ENCODE peak calls at places on chromosomes 13 and 19, in six cellular contexts. One of them, this sample, is unnamed.

GRCh38 chr13:72295173-72295572 is 428.2 kb upstream of the DACH1 start:
- DNase-seq in glutamatergic neuron: no peak
- DNase-seq in A673: no peak
- DNase-seq in dorsolateral prefrontal cortex: no peak
- DNase-seq in fibroblast of the aortic adventitia: peak
- DNase-seq in activated B cell treated with CpG ODN at 0.5 μM for 24 hours: no peak
- DNase-seq in this sample: no peak

GRCh38 chr19:10269333-10270179 is 1.4 kb upstream of the ICAM1 start:
- DNase-seq in glutamatergic neuron: peak
- DNase-seq in A673: peak
- DNase-seq in dorsolateral prefrontal cortex: peak
- DNase-seq in fibroblast of the aortic adventitia: peak
- DNase-seq in activated B cell treated with CpG ODN at 0.5 μM for 24 hours: peak
- DNase-seq in this sample: peak

GRCh38 chr13:46520188-46520587 is 32.8 kb upstream of the LRCH1 start:
- DNase-seq in glutamatergic neuron: no peak
- DNase-seq in A673: no peak
- DNase-seq in dorsolateral prefrontal cortex: no peak
- DNase-seq in fibroblast of the aortic adventitia: no peak
- DNase-seq in activated B cell treated with CpG ODN at 0.5 μM for 24 hours: no peak
- DNase-seq in this sample: no peak

GRCh38 chr13:114155923-114156883 is 22.9 kb upstream of the CFAP97D2 start:
- DNase-seq in glutamatergic neuron: no peak
- DNase-seq in A673: no peak
- DNase-seq in dorsolateral prefrontal cortex: no peak
- DNase-seq in fibroblast of the aortic adventitia: no peak
- DNase-seq in activated B cell treated with CpG ODN at 0.5 μM for 24 hours: no peak
- DNase-seq in this sample: no peak

GRCh38 chr13:110238795-110239194 is 68.2 kb downstream of the COL4A1 start:
- DNase-seq in glutamatergic neuron: no peak
- DNase-seq in A673: no peak
- DNase-seq in dorsolateral prefrontal cortex: no peak
- DNase-seq in fibroblast of the aortic adventitia: no peak
- DNase-seq in activated B cell treated with CpG ODN at 0.5 μM for 24 hours: no peak
- DNase-seq in this sample: no peak

GRCh38 chr19:41753936-41754529 is 1.3 kb upstream of the CEACAM6 start:
- DNase-seq in glutamatergic neuron: peak
- DNase-seq in A673: peak
- DNase-seq in dorsolateral prefrontal cortex: no peak
- DNase-seq in fibroblast of the aortic adventitia: peak
- DNase-seq in activated B cell treated with CpG ODN at 0.5 μM for 24 hours: peak
- DNase-seq in this sample: peak

GRCh38 chr19:8526345-8527062 is 12.5 kb upstream of the ZNF414 start:
- DNase-seq in glutamatergic neuron: peak
- DNase-seq in A673: peak
- DNase-seq in dorsolateral prefrontal cortex: peak
- DNase-seq in fibroblast of the aortic adventitia: peak
- DNase-seq in activated B cell treated with CpG ODN at 0.5 μM for 24 hours: peak
- DNase-seq in this sample: peak

GRCh38 chr19:38596057-38596981 is 21.4 kb downstream of the MAP4K1 start:
- DNase-seq in glutamatergic neuron: peak
- DNase-seq in A673: peak
- DNase-seq in dorsolateral prefrontal cortex: no peak
- DNase-seq in fibroblast of the aortic adventitia: no peak
- DNase-seq in activated B cell treated with CpG ODN at 0.5 μM for 24 hours: no peak
- DNase-seq in this sample: peak

GRCh38 chr13:74325106-74325505 is 190.9 kb upstream of the KLF12 start:
- DNase-seq in glutamatergic neuron: no peak
- DNase-seq in A673: peak
- DNase-seq in dorsolateral prefrontal cortex: no peak
- DNase-seq in fibroblast of the aortic adventitia: peak
- DNase-seq in activated B cell treated with CpG ODN at 0.5 μM for 24 hours: no peak
- DNase-seq in this sample: peak

GRCh38 chr13:85277753-85278152 is 521.5 kb downstream of the SLITRK6 start:
- DNase-seq in glutamatergic neuron: no peak
- DNase-seq in A673: peak
- DNase-seq in dorsolateral prefrontal cortex: no peak
- DNase-seq in fibroblast of the aortic adventitia: peak
- DNase-seq in activated B cell treated with CpG ODN at 0.5 μM for 24 hours: no peak
- DNase-seq in this sample: no peak

DNA sequence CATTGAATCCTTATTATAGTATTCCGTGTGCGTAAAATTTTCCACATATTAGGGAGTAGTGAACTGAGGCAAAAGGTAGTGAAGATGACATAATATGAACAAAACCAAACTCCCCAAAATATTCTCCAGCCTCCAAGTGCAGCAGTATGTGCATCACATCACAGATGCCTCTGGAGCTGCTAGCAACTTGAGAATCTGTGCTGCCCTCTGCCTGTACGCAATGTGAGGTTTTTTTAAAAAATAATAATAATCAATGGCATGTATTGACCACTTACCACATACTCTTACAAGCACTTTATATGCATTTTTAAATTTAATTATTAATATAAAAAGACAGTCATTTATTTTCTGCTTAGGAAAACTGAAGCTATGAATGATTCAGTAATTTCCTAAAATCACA is 583.0 kb upstream of the SPRY2 start:
- DNase-seq in glutamatergic neuron: no peak
- DNase-seq in A673: peak
- DNase-seq in dorsolateral prefrontal cortex: no peak
- DNase-seq in fibroblast of the aortic adventitia: no peak
- DNase-seq in activated B cell treated with CpG ODN at 0.5 μM for 24 hours: no peak
- DNase-seq in this sample: no peak
- TF ChIP-seq CTCF in glutamatergic neuron: no peak
- TF ChIP-seq CTCF in A673: peak
- TF ChIP-seq CTCF in dorsolateral prefrontal cortex: peak
- TF ChIP-seq CTCF in fibroblast of the aortic adventitia: no peak
- TF ChIP-seq CTCF in activated B cell treated with CpG ODN at 0.5 μM for 24 hours: no peak
- TF ChIP-seq CTCF in this sample: peak

GRCh38 chr19:5436101-5436947 is 18.9 kb upstream of the ZNRF4 start:
- DNase-seq in glutamatergic neuron: peak
- DNase-seq in A673: peak
- DNase-seq in dorsolateral prefrontal cortex: peak
- DNase-seq in fibroblast of the aortic adventitia: peak
- DNase-seq in activated B cell treated with CpG ODN at 0.5 μM for 24 hours: no peak
- DNase-seq in this sample: peak

GRCh38 chr19:5435642-5436017 is 19.6 kb upstream of the ZNRF4 start:
- DNase-seq in glutamatergic neuron: no peak
- DNase-seq in A673: no peak
- DNase-seq in dorsolateral prefrontal cortex: no peak
- DNase-seq in fibroblast of the aortic adventitia: no peak
- DNase-seq in activated B cell treated with CpG ODN at 0.5 μM for 24 hours: no peak
- DNase-seq in this sample: no peak

GRCh38 chr19:5436948-5437306 is 18.3 kb upstream of the ZNRF4 start:
- DNase-seq in glutamatergic neuron: no peak
- DNase-seq in A673: no peak
- DNase-seq in dorsolateral prefrontal cortex: no peak
- DNase-seq in fibroblast of the aortic adventitia: no peak
- DNase-seq in activated B cell treated with CpG ODN at 0.5 μM for 24 hours: no peak
- DNase-seq in this sample: no peak

GRCh38 chr19:5440299-5440698 is 14.9 kb upstream of the ZNRF4 start:
- DNase-seq in glutamatergic neuron: no peak
- DNase-seq in A673: no peak
- DNase-seq in dorsolateral prefrontal cortex: no peak
- DNase-seq in fibroblast of the aortic adventitia: no peak
- DNase-seq in activated B cell treated with CpG ODN at 0.5 μM for 24 hours: no peak
- DNase-seq in this sample: no peak

GRCh38 chr19:5439452-5439851 is 15.8 kb upstream of the ZNRF4 start:
- DNase-seq in glutamatergic neuron: no peak
- DNase-seq in A673: no peak
- DNase-seq in dorsolateral prefrontal cortex: no peak
- DNase-seq in fibroblast of the aortic adventitia: no peak
- DNase-seq in activated B cell treated with CpG ODN at 0.5 μM for 24 hours: no peak
- DNase-seq in this sample: no peak
- TF ChIP-seq CTCF in glutamatergic neuron: no peak
- TF ChIP-seq CTCF in A673: no peak
- TF ChIP-seq CTCF in dorsolateral prefrontal cortex: no peak
- TF ChIP-seq CTCF in fibroblast of the aortic adventitia: no peak
- TF ChIP-seq CTCF in activated B cell treated with CpG ODN at 0.5 μM for 24 hours: no peak
- TF ChIP-seq CTCF in this sample: no peak

DNA sequence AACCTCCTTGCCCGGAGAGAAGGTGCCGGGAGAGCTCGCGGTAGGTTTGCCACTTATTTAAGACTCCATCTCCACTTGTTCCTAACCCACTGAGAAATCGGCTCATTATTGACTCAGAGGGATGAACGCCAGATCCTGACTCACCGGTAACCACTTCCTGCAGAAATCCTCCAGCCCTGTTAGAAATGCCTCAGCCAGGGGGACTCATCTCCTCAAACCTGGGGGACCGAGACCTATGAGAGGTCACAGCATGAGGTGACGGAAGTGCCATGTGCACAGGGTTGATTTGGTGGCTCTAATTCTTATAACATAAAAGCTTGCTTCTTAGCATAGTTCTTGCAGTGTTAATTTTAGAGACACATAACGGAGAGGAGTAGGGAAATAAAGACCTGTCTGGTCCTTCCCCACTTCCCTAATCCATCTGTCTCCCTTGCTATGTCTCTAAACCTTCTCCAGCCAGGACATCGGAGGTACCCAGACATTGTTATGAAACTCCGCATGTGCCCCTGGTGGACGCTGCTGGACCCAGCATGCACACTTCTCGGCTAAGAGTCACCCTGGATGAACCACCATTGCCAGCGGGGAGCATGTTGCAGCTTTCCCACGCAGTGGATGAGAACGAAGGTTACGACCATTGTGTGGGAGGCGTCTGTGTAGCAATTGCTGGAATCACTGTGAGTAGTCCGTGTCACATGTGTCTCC is 158.9 kb downstream of the EFNB2 start:
- DNase-seq in glutamatergic neuron: no peak
- DNase-seq in A673: peak
- DNase-seq in dorsolateral prefrontal cortex: peak
- DNase-seq in fibroblast of the aortic adventitia: peak
- DNase-seq in activated B cell treated with CpG ODN at 0.5 μM for 24 hours: no peak
- DNase-seq in this sample: no peak
- TF ChIP-seq CTCF in glutamatergic neuron: peak
- TF ChIP-seq CTCF in A673: peak
- TF ChIP-seq CTCF in dorsolateral prefrontal cortex: no peak
- TF ChIP-seq CTCF in fibroblast of the aortic adventitia: no peak
- TF ChIP-seq CTCF in activated B cell treated with CpG ODN at 0.5 μM for 24 hours: no peak
- TF ChIP-seq CTCF in this sample: no peak

GRCh38 chr13:57740719-57741118 is 109.2 kb downstream of the PCDH17 start:
- DNase-seq in glutamatergic neuron: no peak
- DNase-seq in A673: peak
- DNase-seq in dorsolateral prefrontal cortex: peak
- DNase-seq in fibroblast of the aortic adventitia: no peak
- DNase-seq in activated B cell treated with CpG ODN at 0.5 μM for 24 hours: no peak
- DNase-seq in this sample: no peak

GRCh38 chr13:57739791-57740190 is 108.2 kb downstream of the PCDH17 start:
- DNase-seq in glutamatergic neuron: no peak
- DNase-seq in A673: peak
- DNase-seq in dorsolateral prefrontal cortex: no peak
- DNase-seq in fibroblast of the aortic adventitia: no peak
- DNase-seq in activated B cell treated with CpG ODN at 0.5 μM for 24 hours: no peak
- DNase-seq in this sample: no peak

GRCh38 chr13:57739089-57739488 is 107.5 kb downstream of the PCDH17 start:
- DNase-seq in glutamatergic neuron: no peak
- DNase-seq in A673: peak
- DNase-seq in dorsolateral prefrontal cortex: no peak
- DNase-seq in fibroblast of the aortic adventitia: no peak
- DNase-seq in activated B cell treated with CpG ODN at 0.5 μM for 24 hours: no peak
- DNase-seq in this sample: no peak
- TF ChIP-seq CTCF in glutamatergic neuron: no peak
- TF ChIP-seq CTCF in A673: no peak
- TF ChIP-seq CTCF in dorsolateral prefrontal cortex: no peak
- TF ChIP-seq CTCF in fibroblast of the aortic adventitia: no peak
- TF ChIP-seq CTCF in activated B cell treated with CpG ODN at 0.5 μM for 24 hours: no peak
- TF ChIP-seq CTCF in this sample: no peak

GRCh38 chr19:4723465-4724251 is at the start of gene DPP9:
- DNase-seq in glutamatergic neuron: peak
- DNase-seq in A673: peak
- DNase-seq in dorsolateral prefrontal cortex: peak
- DNase-seq in fibroblast of the aortic adventitia: peak
- DNase-seq in activated B cell treated with CpG ODN at 0.5 μM for 24 hours: peak
- DNase-seq in this sample: peak
- TF ChIP-seq CTCF in glutamatergic neuron: peak
- TF ChIP-seq CTCF in A673: no peak
- TF ChIP-seq CTCF in dorsolateral prefrontal cortex: peak
- TF ChIP-seq CTCF in fibroblast of the aortic adventitia: peak
- TF ChIP-seq CTCF in activated B cell treated with CpG ODN at 0.5 μM for 24 hours: no peak
- TF ChIP-seq CTCF in this sample: no peak

DNA sequence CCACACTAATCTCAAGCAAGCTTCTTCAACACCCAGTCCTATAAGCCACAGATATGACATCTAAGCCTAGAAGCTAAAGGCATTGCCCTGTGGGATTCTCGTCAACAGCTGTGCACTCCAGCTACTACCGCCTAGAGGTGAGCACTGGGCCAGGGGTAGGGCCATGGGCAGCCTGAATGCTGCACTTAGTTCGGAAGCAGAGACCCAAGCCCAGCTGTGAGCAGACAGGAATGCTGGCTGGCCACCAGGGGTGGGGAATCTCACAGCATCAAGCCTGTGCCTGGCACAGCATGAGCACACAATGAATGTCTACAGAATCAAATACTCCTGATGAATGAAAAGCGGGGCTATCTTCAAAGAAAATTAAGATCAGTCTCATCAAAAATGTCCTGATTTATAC is 167.5 kb upstream of the UBL3 start:
- DNase-seq in glutamatergic neuron: peak
- DNase-seq in A673: peak
- DNase-seq in dorsolateral prefrontal cortex: no peak
- DNase-seq in fibroblast of the aortic adventitia: no peak
- DNase-seq in activated B cell treated with CpG ODN at 0.5 μM for 24 hours: no peak
- DNase-seq in this sample: no peak
- TF ChIP-seq CTCF in glutamatergic neuron: peak
- TF ChIP-seq CTCF in A673: peak
- TF ChIP-seq CTCF in dorsolateral prefrontal cortex: no peak
- TF ChIP-seq CTCF in fibroblast of the aortic adventitia: no peak
- TF ChIP-seq CTCF in activated B cell treated with CpG ODN at 0.5 μM for 24 hours: no peak
- TF ChIP-seq CTCF in this sample: no peak

GRCh38 chr13:75760182-75760981 is 124.3 kb downstream of the LMO7 start:
- DNase-seq in glutamatergic neuron: no peak
- DNase-seq in A673: no peak
- DNase-seq in dorsolateral prefrontal cortex: no peak
- DNase-seq in fibroblast of the aortic adventitia: no peak
- DNase-seq in activated B cell treated with CpG ODN at 0.5 μM for 24 hours: no peak
- DNase-seq in this sample: peak
- TF ChIP-seq CTCF in glutamatergic neuron: no peak
- TF ChIP-seq CTCF in A673: peak
- TF ChIP-seq CTCF in dorsolateral prefrontal cortex: no peak
- TF ChIP-seq CTCF in fibroblast of the aortic adventitia: peak
- TF ChIP-seq CTCF in activated B cell treated with CpG ODN at 0.5 μM for 24 hours: no peak
- TF ChIP-seq CTCF in this sample: peak

DNA sequence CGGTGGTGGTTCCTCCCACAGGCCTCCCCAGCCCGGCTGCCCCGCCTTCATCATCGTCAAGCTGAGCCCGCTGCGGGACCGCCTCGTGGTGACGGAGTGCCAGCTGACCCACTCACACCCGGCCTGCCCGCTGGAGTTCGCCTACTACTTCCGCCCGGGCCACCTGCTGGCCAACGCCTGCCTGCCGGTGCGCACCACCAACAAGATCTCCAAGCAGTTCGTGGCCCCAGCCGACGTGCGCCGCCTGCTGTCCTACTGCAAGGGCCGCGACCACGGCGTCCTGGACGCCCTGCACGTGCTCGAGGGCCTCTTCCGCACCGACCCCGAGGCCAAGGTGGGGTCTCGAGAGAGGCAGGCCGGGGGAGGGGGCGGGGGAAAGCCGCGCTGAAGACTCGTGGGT is 12.0 kb downstream of the ZSWIM9 start:
- DNase-seq in glutamatergic neuron: no peak
- DNase-seq in A673: no peak
- DNase-seq in dorsolateral prefrontal cortex: no peak
- DNase-seq in fibroblast of the aortic adventitia: no peak
- DNase-seq in activated B cell treated with CpG ODN at 0.5 μM for 24 hours: no peak
- DNase-seq in this sample: no peak
- TF ChIP-seq CTCF in glutamatergic neuron: peak
- TF ChIP-seq CTCF in A673: peak
- TF ChIP-seq CTCF in dorsolateral prefrontal cortex: no peak
- TF ChIP-seq CTCF in fibroblast of the aortic adventitia: no peak
- TF ChIP-seq CTCF in activated B cell treated with CpG ODN at 0.5 μM for 24 hours: no peak
- TF ChIP-seq CTCF in this sample: no peak